ENCODE peak calls at places on chromosomes 7 and 10, in nine cellular contexts. I, F, C, Z, M, O, N, X and V are unnamed samples. For H3K4me1, the result is how much of the 10 kb centered on the place peaks cover.

GRCh38 chr7:21361413-21362130 is 66.3 kb upstream of the SP4 start:
- DNase-seq in I (no peak), F (no peak), C (no peak), Z (no peak), M (no peak), O (no peak), N (no peak), X (no peak), V (no peak)

GRCh38 chr10:64573625-64574325 is 1052.6 kb downstream of the REEP3 start:
- DNase-seq in I (no peak), F (no peak), C (no peak), Z (no peak), M (no peak), O (no peak), N (no peak), X (no peak), V (no peak)

GRCh38 chr10:124453965-124454610 is 4.3 kb upstream of the NKX1-2 start:
- DNase-seq in I (no peak), F (no peak), C (no peak), Z (no peak), M (no peak), O (no peak), N (peak), X (no peak), V (no peak)

GRCh38 chr10:124367936-124368335 is 50.8 kb downstream of the OAT start:
- DNase-seq in I (no peak), F (no peak), C (no peak), Z (no peak), M (no peak), O (no peak), N (no peak), X (no peak), V (no peak)

GRCh38 chr7:75596727-75597614 is 104.9 kb downstream of the SPDYE5 start:
- DNase-seq in I (no peak), F (no peak), C (no peak), Z (no peak), M (no peak), O (no peak), N (no peak), X (no peak), V (no peak)

GRCh38 chr7:122299624-122299934 is 5.0 kb downstream of the FEZF1 start:
- DNase-seq in I (no peak), F (no peak), C (no peak), Z (no peak), M (no peak), O (no peak), N (peak), X (no peak), V (no peak)

GRCh38 chr10:117367718-117368117 is 7.5 kb downstream of the PDZD8 start:
- DNase-seq in I (no peak), F (no peak), C (no peak), Z (no peak), M (no peak), O (no peak), N (no peak), X (no peak), V (no peak)

GRCh38 chr7:34158311-34158710 is 253.0 kb downstream of the BMPER start:
- DNase-seq in I (no peak), F (no peak), C (peak), Z (no peak), M (no peak), O (no peak), N (no peak), X (peak), V (peak)

GRCh38 chr10:86614853-86615252 is 39.5 kb upstream of the OPN4 start:
- DNase-seq in I (no peak), F (no peak), C (no peak), Z (no peak), M (no peak), O (no peak), N (no peak), X (no peak), V (no peak)

GRCh38 chr10:104521901-104522827 is 118.9 kb upstream of the SORCS3 start:
- DNase-seq in I (no peak), F (no peak), C (no peak), Z (no peak), M (no peak), O (no peak), N (no peak), X (no peak), V (peak)

GRCh38 chr7:39428221-39428620 is 138.0 kb upstream of the YAE1 start:
- DNase-seq in I (no peak), F (no peak), C (no peak), Z (no peak), M (peak), O (no peak), N (no peak), X (no peak), V (no peak)

GRCh38 chr10:114026189-114027040 is 17.3 kb upstream of the ADRB1 start:
- DNase-seq in I (no peak), F (no peak), C (no peak), Z (no peak), M (peak), O (no peak), N (no peak), X (no peak), V (no peak)

GRCh38 chr10:34866848-34867247 is 51.8 kb upstream of the PARD3 start:
- DNase-seq in I (no peak), F (no peak), C (no peak), Z (no peak), M (peak), O (no peak), N (peak), X (no peak), V (no peak)

GRCh38 chr10:15363031-15363430 is 8.1 kb downstream of the FAM171A1 start:
- DNase-seq in I (no peak), F (no peak), C (no peak), Z (no peak), M (no peak), O (no peak), N (no peak), X (no peak), V (no peak)

GRCh38 chr10:72888151-72888638 is 5.3 kb upstream of the OIT3 start:
- DNase-seq in I (no peak), F (no peak), C (no peak), Z (no peak), M (no peak), O (no peak), N (no peak), X (no peak), V (no peak)

GRCh38 chr7:45181991-45182855 is 24.6 kb downstream of the RAMP3 start:
- DNase-seq in I (peak), F (no peak), C (no peak), Z (no peak), M (no peak), O (no peak), N (no peak), X (no peak), V (no peak)

GRCh38 chr7:20954711-20955641 is 168.3 kb upstream of the SP8 start:
- DNase-seq in I (no peak), F (no peak), C (no peak), Z (no peak), M (no peak), O (no peak), N (peak), X (no peak), V (no peak)

GRCh38 chr10:49526624-49527023 is 12.3 kb downstream of the ERCC6 start:
- DNase-seq in I (no peak), F (no peak), C (no peak), Z (no peak), M (peak), O (no peak), N (no peak), X (peak), V (no peak)

GRCh38 chr10:113087082-113088029 is 137.3 kb downstream of the TCF7L2 start:
- DNase-seq in I (no peak), F (no peak), C (peak), Z (no peak), M (peak), O (no peak), N (peak), X (peak), V (peak)

GRCh38 chr7:157645539-157645938 is 308.7 kb downstream of the DNAJB6 start:
- DNase-seq in I (no peak), F (no peak), C (no peak), Z (no peak), M (no peak), O (no peak), N (no peak), X (no peak), V (no peak)

GRCh38 chr10:14093735-14094484 is 236.8 kb downstream of the FRMD4A start:
- DNase-seq in I (no peak), F (no peak), C (no peak), Z (no peak), M (peak), O (no peak), N (peak), X (no peak), V (peak)

GRCh38 chr7:18345641-18346234 is 149.8 kb upstream of the HDAC9 start:
- DNase-seq in I (no peak), F (no peak), C (no peak), Z (no peak), M (peak), O (no peak), N (peak), X (peak), V (peak)

GRCh38 chr7:104656467-104656866 is 328.1 kb downstream of the LHFPL3 start:
- DNase-seq in I (no peak), F (no peak), C (no peak), Z (no peak), M (no peak), O (no peak), N (no peak), X (no peak), V (no peak)

GRCh38 chr7:13115157-13115772 is 427.8 kb downstream of the ARL4A start:
- DNase-seq in I (no peak), F (no peak), C (no peak), Z (no peak), M (peak), O (no peak), N (peak), X (no peak), V (no peak)

GRCh38 chr10:81873932-81874816 is 820 bp upstream of the NRG3 start:
- DNase-seq in I (peak), F (no peak), C (peak), Z (no peak), M (peak), O (no peak), N (peak), X (no peak), V (peak)

GRCh38 chr10:112827091-112827490 is 123.0 kb upstream of the TCF7L2 start:
- DNase-seq in I (no peak), F (no peak), C (no peak), Z (no peak), M (no peak), O (no peak), N (no peak), X (no peak), V (no peak)

GRCh38 chr7:26198781-26199169 is 1.8 kb downstream of the HNRNPA2B1 start:
- DNase-seq in I (no peak), F (no peak), C (no peak), Z (no peak), M (no peak), O (no peak), N (no peak), X (no peak), V (no peak)

GRCh38 chr7:26196305-26196704 is 4.2 kb downstream of the HNRNPA2B1 start:
- DNase-seq in I (no peak), F (no peak), C (no peak), Z (no peak), M (no peak), O (no peak), N (no peak), X (no peak), V (no peak)

GRCh38 chr7:26198133-26198780 is 2.3 kb downstream of the HNRNPA2B1 start:
- DNase-seq in I (no peak), F (no peak), C (no peak), Z (no peak), M (no peak), O (no peak), N (peak), X (peak), V (no peak)

GRCh38 chr7:26195867-26196266 is 4.7 kb downstream of the HNRNPA2B1 start:
- DNase-seq in I (no peak), F (no peak), C (no peak), Z (no peak), M (no peak), O (no peak), N (no peak), X (no peak), V (no peak)

GRCh38 chr7:26197153-26198115 is 3.1 kb downstream of the HNRNPA2B1 start:
- DNase-seq in I (no peak), F (no peak), C (no peak), Z (no peak), M (no peak), O (no peak), N (no peak), X (no peak), V (no peak)
- H3K4me3 ChIP-seq in I (peak), F (peak), C (peak), Z (peak), M (peak), O (peak), N (peak), X (peak), V (peak)

GRCh38 chr10:48467669-48468068 is 137.2 kb downstream of the ARHGAP22 start:
- DNase-seq in I (no peak), F (no peak), C (no peak), Z (no peak), M (no peak), O (no peak), N (no peak), X (no peak), V (no peak)

GRCh38 chr10:48465860-48466521 is 138.9 kb downstream of the ARHGAP22 start:
- DNase-seq in I (no peak), F (no peak), C (no peak), Z (no peak), M (no peak), O (no peak), N (peak), X (no peak), V (peak)

GRCh38 chr10:48464871-48465736 is 139.8 kb downstream of the ARHGAP22 start:
- DNase-seq in I (peak), F (no peak), C (no peak), Z (no peak), M (no peak), O (no peak), N (peak), X (no peak), V (no peak)

GRCh38 chr10:48468130-48468790 is 136.6 kb downstream of the ARHGAP22 start:
- DNase-seq in I (no peak), F (no peak), C (no peak), Z (no peak), M (no peak), O (peak), N (no peak), X (no peak), V (no peak)

DNA sequence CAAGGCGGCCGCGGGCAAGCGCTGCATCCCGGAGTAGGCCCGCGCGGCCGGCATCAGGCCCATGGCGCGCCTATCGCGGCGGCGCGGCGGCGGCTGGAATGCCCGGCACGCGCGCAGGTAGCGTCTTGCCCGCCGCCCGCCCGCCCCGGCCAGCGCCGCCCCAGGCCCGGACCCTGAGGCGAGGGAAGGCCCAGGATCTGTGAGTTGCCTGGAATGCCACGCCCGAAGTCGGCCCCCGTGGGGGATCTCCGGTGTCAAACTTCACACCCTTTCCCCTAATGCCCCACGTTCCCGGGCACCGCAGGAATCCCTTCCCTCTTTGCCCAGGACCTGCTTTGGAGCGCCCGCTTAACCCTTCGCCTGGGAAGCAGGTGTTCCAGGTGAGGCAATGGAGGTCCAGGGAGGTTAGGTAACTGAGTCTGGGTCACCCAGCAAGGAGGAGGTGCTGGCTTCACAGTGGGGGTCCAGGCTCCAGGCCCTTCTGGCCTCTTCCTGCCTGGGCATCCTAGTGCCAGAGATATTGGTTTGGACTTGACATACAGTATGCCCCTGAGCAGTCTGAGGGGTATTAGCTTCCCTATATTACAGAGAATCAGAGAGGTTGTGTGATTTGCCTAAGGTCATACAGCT is 138.1 kb downstream of the ARHGAP22 start:
- DNase-seq in I (peak), F (no peak), C (no peak), Z (no peak), M (peak), O (no peak), N (peak), X (no peak), V (peak)
- H3K4me1 ChIP-seq in I (under half), F (under half), C (under half), Z (under half), M (under half), O (under half), N (under half), X (under half), V (under half)

GRCh38 chr10:89652971-89653370 is 7.9 kb upstream of the PANK1 start:
- DNase-seq in I (no peak), F (no peak), C (no peak), Z (no peak), M (no peak), O (no peak), N (no peak), X (no peak), V (no peak)
- H3K27ac ChIP-seq in I (no peak), F (no peak), C (no peak), Z (no peak), M (no peak), O (no peak), N (no peak), X (no peak), V (no peak)

DNA sequence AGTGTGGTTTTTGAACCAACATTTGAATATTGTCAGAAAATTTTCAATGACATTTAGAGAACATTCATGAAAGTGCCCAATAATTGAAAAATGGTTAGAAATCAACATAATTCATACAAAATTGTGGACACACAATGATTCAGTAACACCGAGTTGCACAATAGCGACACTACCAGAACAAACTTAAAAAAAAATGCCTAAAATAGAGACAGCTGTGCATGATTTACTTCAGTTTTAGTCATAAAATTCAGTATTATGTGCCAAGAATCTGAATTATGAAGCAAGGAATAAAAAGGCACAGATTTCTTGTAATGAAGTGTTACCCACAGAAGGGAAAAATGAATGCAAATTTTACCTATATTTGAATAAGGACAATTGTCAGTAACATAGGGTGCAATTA is 396.0 kb downstream of the SEMA3D start:
- DNase-seq in I (no peak), F (no peak), C (no peak), Z (no peak), M (peak), O (no peak), N (no peak), X (no peak), V (no peak)
- H3K4me3 ChIP-seq in I (no peak), F (no peak), C (no peak), Z (no peak), M (no peak), O (no peak), N (no peak), X (no peak), V (no peak)

DNA sequence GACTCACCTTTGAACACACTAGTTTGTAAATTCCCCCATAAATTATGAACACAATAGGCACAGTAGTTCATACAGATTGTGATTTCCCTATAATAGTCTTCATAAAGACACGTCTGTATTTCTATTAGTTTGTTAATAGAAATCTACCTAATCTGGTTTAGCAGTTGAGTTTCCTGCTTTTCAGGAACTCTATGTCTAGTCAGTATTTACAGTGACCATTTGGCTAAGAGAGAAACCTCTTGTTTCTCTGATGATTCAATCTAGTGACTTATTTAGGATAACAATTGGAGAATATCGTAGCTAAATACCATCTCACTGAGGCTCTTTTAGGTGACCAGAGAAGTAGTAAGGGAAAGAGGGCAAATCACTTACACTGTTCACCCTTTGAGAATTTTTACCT is 5.9 kb upstream of the HERPUD2 start:
- DNase-seq in I (no peak), F (no peak), C (no peak), Z (no peak), M (no peak), O (no peak), N (no peak), X (no peak), V (no peak)
- H3K4me1 ChIP-seq in I (under half), F (under half), C (under half), Z (under half), M (under half), O (under half), N (under half), X (under half), V (under half)

GRCh38 chr7:150451833-150452431 is 1.5 kb downstream of the GIMAP8 start:
- DNase-seq in I (no peak), F (no peak), C (no peak), Z (no peak), M (peak), O (no peak), N (no peak), X (no peak), V (no peak)

GRCh38 chr7:150453186-150453585 is 2.8 kb downstream of the GIMAP8 start:
- DNase-seq in I (no peak), F (no peak), C (no peak), Z (no peak), M (no peak), O (no peak), N (no peak), X (no peak), V (no peak)

GRCh38 chr7:150449206-150449956 is 1.0 kb upstream of the GIMAP8 start:
- DNase-seq in I (no peak), F (no peak), C (no peak), Z (no peak), M (no peak), O (no peak), N (no peak), X (no peak), V (no peak)

GRCh38 chr7:150450491-150450992 is at the start of gene GIMAP8:
- DNase-seq in I (peak), F (peak), C (peak), Z (peak), M (peak), O (no peak), N (peak), X (peak), V (peak)

GRCh38 chr7:150451097-150451793 is 815 bp downstream of the GIMAP8 start:
- DNase-seq in I (peak), F (no peak), C (peak), Z (peak), M (no peak), O (no peak), N (no peak), X (peak), V (peak)
- H3K27ac ChIP-seq in I (peak), F (peak), C (peak), Z (peak), M (no peak), O (peak), N (no peak), X (peak), V (peak)